ENCODE peak calls at places on chromosome 17, in four cellular contexts. R is adrenal gland, B is heart left ventricle, J is breast epithelium. H is an unnamed sample.

GRCh38 chr17:74840989-74841666 is 18.6 kb downstream of the GRIN2C start:
- DNase-seq in R (no peak), J (no peak), B (peak; percentile 78), H (peak; percentile 54)

GRCh38 chr17:52106638-52107261 is 51.8 kb downstream of the CA10 start:
- DNase-seq in B (no peak), J (no peak), R (peak; percentile 42), H (peak; percentile 21)

GRCh38 chr17:10681866-10682446 is 15.4 kb downstream of the SCO1 start:
- DNase-seq in R (no peak), J (no peak), B (no peak), H (no peak)

GRCh38 chr17:56752263-56752662 is 81.5 kb downstream of the C17orf67 start:
- DNase-seq in B (no peak), R (no peak), J (no peak), H (no peak)

GRCh38 chr17:63001689-63002394 is 35.8 kb downstream of the TANC2 start:
- DNase-seq in B (no peak), R (no peak), J (no peak), H (no peak)

GRCh38 chr17:7867881-7868329 is 10.1 kb downstream of the CYB5D1 start:
- DNase-seq in J (no peak), R (no peak), B (no peak), H (no peak)

GRCh38 chr17:77861133-77861695 is 97.3 kb upstream of the TNRC6C start:
- DNase-seq in R (no peak), J (no peak), B (no peak), H (no peak)

GRCh38 chr17:47952181-47953021 is 5.3 kb downstream of the PRR15L start:
- DNase-seq in J (no peak), R (no peak), B (no peak), H (no peak)

GRCh38 chr17:72063756-72064461 is 56.9 kb upstream of the SOX9 start:
- DNase-seq in B (no peak), J (no peak), R (no peak), H (no peak)

GRCh38 chr17:81053043-81053970 is 18.4 kb downstream of the BAIAP2 start:
- DNase-seq in J (no peak), R (no peak), B (no peak), H (no peak)

GRCh38 chr17:34300652-34301390 is 15.3 kb downstream of the CCL11 start:
- DNase-seq in J (no peak), B (no peak), R (no peak), H (no peak)

GRCh38 chr17:82400830-82401229 is 17.3 kb upstream of the HEXD start:
- DNase-seq in B (peak; percentile 48), R (no peak), J (no peak), H (no peak)

GRCh38 chr17:57999496-58000017 is 7.5 kb downstream of the SRSF1 start:
- DNase-seq in R (no peak), B (no peak), J (no peak), H (no peak)
- TF ChIP-seq POLR2A in R (no peak), B (no peak), J (no peak), H (no peak)

GRCh38 chr17:76737082-76737675 is at the start of gene SRSF2:
- DNase-seq in B (peak; percentile 98), R (peak; percentile 98), J (peak; percentile 99), H (peak; percentile 99)

GRCh38 chr17:76737676-76738467 is at the start of gene MFSD11:
- DNase-seq in J (peak; percentile 88), R (peak; percentile 92), B (peak; percentile 94), H (peak; percentile 89)

GRCh38 chr17:76735006-76735405 is 2.1 kb downstream of the SRSF2 start:
- DNase-seq in R (no peak), B (no peak), J (no peak), H (no peak)

GRCh38 chr17:76735586-76736348 is 1.4 kb downstream of the SRSF2 start:
- DNase-seq in J (no peak), B (no peak), R (no peak), H (no peak)

GRCh38 chr17:76736349-76737081 is 616 bp downstream of the SRSF2 start:
- DNase-seq in R (peak; percentile 79), J (peak; percentile 83), B (peak; percentile 84), H (peak; percentile 66)
- TF ChIP-seq POLR2A in R (peak; percentile 68), J (no peak), B (peak; percentile 54), H (peak; percentile 60)

DNA sequence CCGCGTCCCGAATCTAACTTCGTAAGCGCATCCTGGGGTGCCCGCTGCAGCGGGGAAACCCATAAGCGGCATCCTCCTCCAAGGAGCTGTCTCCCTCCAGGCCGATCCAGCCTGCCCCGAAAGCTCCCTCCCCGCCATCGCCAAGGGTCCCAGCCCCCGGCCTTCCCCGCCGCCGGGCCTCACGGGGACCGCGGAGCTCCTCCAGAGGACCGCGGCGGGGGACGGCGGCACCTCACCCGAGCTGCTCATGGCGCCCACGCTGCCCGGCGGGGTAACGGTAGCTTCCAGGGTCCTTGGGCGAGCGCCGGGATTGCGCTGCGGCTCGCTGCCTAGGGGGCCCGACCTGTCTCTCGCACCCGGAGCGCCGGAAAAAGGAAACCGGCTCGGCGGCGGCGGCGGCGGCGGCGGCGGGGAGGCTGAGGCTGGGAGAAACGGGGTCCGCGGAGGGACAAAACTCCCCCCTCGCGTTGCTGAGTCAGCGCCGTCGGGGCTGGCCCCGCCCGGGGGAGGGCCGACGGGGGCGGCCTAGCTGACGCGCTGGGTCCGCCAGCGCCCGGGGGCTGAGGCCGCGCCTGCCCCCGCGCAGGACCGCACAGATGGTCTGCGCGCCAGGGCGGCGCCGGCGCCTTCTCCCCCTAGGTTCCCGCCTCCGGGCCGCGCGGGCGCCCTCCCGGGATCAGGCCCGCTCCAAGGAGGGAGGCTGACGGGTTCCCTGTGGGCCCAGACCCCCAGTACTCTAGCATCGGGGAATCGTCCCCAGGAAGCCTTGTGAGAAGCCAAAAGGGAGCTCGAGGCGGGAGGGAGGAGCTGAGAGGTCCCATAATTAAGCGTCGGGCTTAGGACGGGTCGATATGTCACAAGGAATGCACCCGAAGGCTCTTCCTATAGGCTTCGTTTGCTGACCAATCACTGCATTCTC is at the start of gene BLMH:
- DNase-seq in B (peak; percentile 89), J (peak; percentile 57), R (peak; percentile 84), H (peak; percentile 77)
- TF ChIP-seq POLR2A in B (peak; percentile 81), J (no peak), R (peak; percentile 58), H (peak; percentile 78)

GRCh38 chr17:37708008-37708615 is 36.7 kb downstream of the HNF1B start:
- DNase-seq in B (no peak), R (no peak), J (no peak), H (no peak)
- TF ChIP-seq POLR2A in B (no peak), R (no peak), J (no peak), H (no peak)

DNA sequence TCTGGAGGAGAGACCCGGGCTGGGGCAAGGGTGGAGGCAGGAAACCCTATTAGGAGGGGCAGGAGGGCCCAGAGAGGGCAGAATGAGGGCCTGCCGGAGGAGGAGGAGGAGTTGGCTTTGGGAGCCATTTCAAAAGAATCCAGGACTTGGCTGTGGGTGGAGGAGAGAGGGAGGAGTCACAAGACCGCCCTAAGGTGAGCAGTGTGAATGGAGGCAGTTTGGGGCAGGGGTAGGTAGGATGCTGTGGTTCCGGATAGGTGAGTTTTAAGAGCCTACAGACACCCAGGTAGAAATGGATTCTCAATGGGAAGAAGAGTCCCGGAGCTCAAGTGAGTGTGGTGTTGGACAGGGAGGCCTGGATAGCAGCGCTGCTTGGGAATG is 80.3 kb downstream of the ARHGAP23 start:
- DNase-seq in R (no peak), J (no peak), B (no peak), H (no peak)
- TF ChIP-seq POLR2A in R (no peak), J (no peak), B (no peak), H (no peak)

H was measured in uterus.